ENCODE peak calls at places on chromosomes 16 and 17, in four cellular contexts. G is upper lobe of left lung, U is Panc1, D is HepG2. H is an unnamed sample.

GRCh38 chr17:12667299-12667958 is 1.7 kb downstream of the MYOCD start:
- ATAC-seq in G (no peak), D (peak; percentile 67), U (peak; percentile 71), H (peak; percentile 72)

GRCh38 chr17:35127751-35128514 is 6.5 kb downstream of the FNDC8 start:
- ATAC-seq in U (no peak), G (peak; percentile 54), D (no peak), H (peak; percentile 91)

GRCh38 chr17:80474933-80475915 is 1.2 kb downstream of the NPTX1 start:
- ATAC-seq in U (peak; percentile 28), D (peak; percentile 2), G (no peak), H (peak; percentile 5)

GRCh38 chr16:86038923-86039310 is 140.0 kb downstream of the IRF8 start:
- ATAC-seq in G (no peak), U (no peak), D (no peak), H (no peak)

GRCh38 chr16:89020925-89021595 is 44.1 kb upstream of the CBFA2T3 start:
- ATAC-seq in U (no peak), G (no peak), D (no peak), H (no peak)

GRCh38 chr17:48907713-48908046 is 527 bp upstream of the UBE2Z start:
- ATAC-seq in U (peak; percentile 4), D (no peak), G (no peak), H (no peak)

GRCh38 chr16:2031081-2031577 is 4.4 kb downstream of the NHERF2 start:
- ATAC-seq in D (no peak), G (no peak), U (no peak), H (peak; percentile 2)

GRCh38 chr16:47499080-47499699 is 38.1 kb downstream of the PHKB start:
- ATAC-seq in G (no peak), D (peak; percentile 82), U (no peak), H (no peak)

GRCh38 chr17:51165680-51166197 is 472 bp upstream of the NME2 start:
- ATAC-seq in U (peak; percentile 63), G (peak; percentile 52), D (peak; percentile 55), H (no peak)

GRCh38 chr16:31404353-31405064 is 11.4 kb downstream of the ITGAD start:
- ATAC-seq in U (peak; percentile 87), D (peak; percentile 61), G (no peak), H (peak; percentile 51)

GRCh38 chr16:56371383-56371937 is 53.9 kb downstream of the AMFR start:
- ATAC-seq in D (peak; percentile 39), U (peak; percentile 71), G (no peak), H (no peak)

GRCh38 chr16:24070851-24071250 is 185.3 kb upstream of the CACNG3 start:
- ATAC-seq in G (peak; percentile 76), D (peak; percentile 86), U (peak; percentile 82), H (no peak)

GRCh38 chr17:73729101-73729500 is 84.9 kb upstream of the SDK2 start:
- ATAC-seq in D (no peak), U (no peak), G (no peak), H (no peak)

GRCh38 chr16:56436258-56436657 is 10.9 kb upstream of the AMFR start:
- ATAC-seq in D (no peak), G (no peak), U (no peak), H (no peak)

GRCh38 chr16:84166796-84167695 is 19.8 kb downstream of the TAF1C start:
- ATAC-seq in G (no peak), U (no peak), D (no peak), H (no peak)

GRCh38 chr16:68656771-68657170 is 11.7 kb downstream of the CDH3 start:
- ATAC-seq in U (no peak), D (no peak), G (no peak), H (no peak)

GRCh38 chr17:67281053-67281452 is 36.1 kb upstream of the HELZ start:
- ATAC-seq in U (no peak), D (no peak), G (no peak), H (no peak)

GRCh38 chr17:72305964-72306551 is 185.2 kb downstream of the SOX9 start:
- ATAC-seq in D (no peak), U (no peak), G (no peak), H (no peak)

DNA sequence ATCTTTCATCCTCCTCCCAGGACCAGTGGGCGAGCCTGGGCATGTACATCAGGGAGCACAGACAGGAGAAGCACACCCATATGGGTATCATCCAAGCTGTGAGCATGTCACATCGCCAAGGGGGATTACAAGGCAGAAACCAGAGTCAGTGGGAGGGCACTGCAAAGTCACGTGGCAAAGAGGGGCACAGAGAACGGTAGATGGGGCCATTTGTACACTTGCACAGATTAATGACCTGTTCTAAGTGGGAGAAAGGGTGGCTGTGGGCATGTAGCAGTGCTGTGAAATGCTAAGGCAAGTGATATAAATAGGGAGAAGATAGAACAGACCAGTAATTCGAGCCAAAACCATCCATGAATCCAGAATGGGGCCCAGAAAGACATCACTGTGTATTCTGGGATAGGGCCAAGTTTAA is 265.0 kb downstream of the CPPED1 start:
- ATAC-seq in D (no peak), U (no peak), G (no peak), H (no peak)
- TF ChIP-seq POLR2AphosphoS5 in D (no peak), U (no peak), G (no peak), H (no peak)

GRCh38 chr16:29117631-29118030 is 132.8 kb downstream of the LAT start:
- ATAC-seq in D (no peak), G (no peak), U (no peak), H (no peak)

GRCh38 chr16:29116980-29117379 is 132.1 kb downstream of the LAT start:
- ATAC-seq in U (no peak), G (no peak), D (no peak), H (no peak)

GRCh38 chr16:29111421-29111820 is 126.6 kb downstream of the LAT start:
- ATAC-seq in G (no peak), U (no peak), D (no peak), H (no peak)

DNA sequence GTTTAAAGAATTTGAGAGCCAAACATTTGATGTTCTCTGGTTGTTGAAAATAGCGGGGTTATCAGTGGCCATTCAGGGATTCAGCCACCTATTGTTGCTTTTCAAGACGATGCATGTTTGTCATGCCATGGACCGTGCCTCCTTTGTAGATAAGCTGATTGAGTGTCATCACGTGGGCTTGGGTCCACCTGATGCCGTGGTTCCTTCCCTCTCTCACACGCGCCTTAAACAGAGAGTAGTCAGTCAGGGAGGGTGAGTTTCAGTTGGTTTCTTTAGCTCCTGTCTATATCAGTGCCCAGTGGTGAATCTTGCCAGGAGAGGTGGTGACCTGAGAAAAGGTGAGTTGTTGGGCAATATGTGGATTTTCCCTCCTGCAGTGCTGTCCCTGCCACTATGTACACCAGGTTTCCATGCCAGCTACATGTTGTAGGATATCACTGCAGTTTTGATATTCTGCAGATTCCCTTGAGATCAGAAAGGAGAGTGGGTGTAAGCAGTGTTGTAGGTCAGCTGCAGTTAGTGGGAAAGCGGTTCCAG is 129.7 kb downstream of the LAT start:
- ATAC-seq in G (no peak), U (no peak), D (peak; percentile 17), H (no peak)
- H3K4me1 ChIP-seq in G (no peaks in the 10 kb centered on the region), U (no peaks in the 10 kb centered on the region), D (peaks cover 27% of the 10 kb centered on the region), H (peaks cover 23% of the 10 kb centered on the region)

DNA sequence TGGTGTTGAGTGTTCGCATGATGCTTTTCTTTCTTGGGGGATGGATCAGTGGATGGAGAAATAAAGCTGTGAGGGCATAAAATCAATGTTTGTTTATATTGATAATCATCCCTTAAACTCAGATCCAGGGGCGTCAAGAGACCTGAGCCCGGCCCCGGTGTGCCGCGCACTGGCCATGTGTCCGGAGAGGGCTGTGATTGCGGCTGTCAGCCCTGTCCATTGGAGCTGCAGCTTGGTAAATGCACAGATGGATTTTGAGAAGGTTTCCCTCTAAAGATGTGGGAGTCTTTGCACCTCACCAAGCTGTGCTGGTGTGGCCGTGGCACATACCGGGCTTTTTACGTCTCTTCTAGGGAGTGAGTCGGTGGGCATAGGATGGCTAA is 21.6 kb upstream of the ZNF750 start:
- ATAC-seq in U (no peak), G (no peak), D (no peak), H (no peak)
- TF ChIP-seq CTCF in U (no peak), G (no peak), D (no peak), H (no peak)

GRCh38 chr17:28812136-28812979 is 30.2 kb downstream of the FAM222B start:
- ATAC-seq in U (peak; percentile 98), D (peak; percentile 99), G (peak; percentile 100), H (peak; percentile 99)
- TF ChIP-seq POLR2AphosphoS5 in U (peak; percentile 75), D (peak; percentile 55), G (peak; percentile 44), H (peak; percentile 40)

GRCh38 chr16:81476732-81477131 is 32.1 kb downstream of the CMIP start:
- ATAC-seq in D (no peak), U (no peak), G (no peak), H (no peak)

GRCh38 chr16:81478876-81479496 is 34.4 kb downstream of the CMIP start:
- ATAC-seq in D (no peak), U (no peak), G (no peak), H (peak; percentile 52)

GRCh38 chr16:81480856-81481821 is 36.5 kb downstream of the CMIP start:
- ATAC-seq in U (no peak), G (peak; percentile 84), D (peak; percentile 87), H (peak; percentile 67)

GRCh38 chr16:81473969-81474959 is 29.7 kb downstream of the CMIP start:
- ATAC-seq in G (no peak), U (no peak), D (peak; percentile 15), H (no peak)

GRCh38 chr16:81478294-81478693 is 33.7 kb downstream of the CMIP start:
- ATAC-seq in G (no peak), U (no peak), D (no peak), H (no peak)
- H3K4me1 ChIP-seq in G (peaks cover 84% of the 10 kb centered on the region), U (peaks cover 11% of the 10 kb centered on the region), D (peaks cover 79% of the 10 kb centered on the region), H (peaks cover 74% of the 10 kb centered on the region)

DNA sequence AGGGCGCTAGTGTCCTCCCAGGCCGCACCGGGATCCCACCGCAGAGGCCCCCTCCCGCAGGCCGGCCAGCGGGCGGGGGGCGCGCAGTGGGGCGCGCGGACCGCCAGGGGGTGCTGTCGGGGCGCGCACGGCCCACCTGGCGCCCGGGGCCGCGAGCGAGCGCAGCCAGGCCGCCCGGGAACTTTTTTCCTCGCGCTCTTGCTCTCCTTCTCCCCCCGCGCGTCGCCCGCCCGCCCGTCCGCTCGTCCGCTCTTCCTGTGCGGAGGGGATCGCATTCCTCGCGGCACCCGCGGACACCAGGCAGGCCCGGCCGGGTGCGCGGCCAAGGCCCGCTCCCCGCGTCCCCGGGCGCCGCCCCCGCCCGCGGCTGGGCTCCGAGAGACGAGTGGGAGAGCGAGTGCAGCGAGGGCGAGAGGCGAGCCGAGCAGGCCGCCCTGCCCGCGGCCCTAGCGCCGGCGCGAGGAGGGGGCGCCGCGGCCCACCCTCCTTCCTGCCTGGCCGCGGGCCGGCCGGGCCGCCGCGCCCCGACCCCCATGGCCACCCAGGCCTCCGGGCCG is at the start of gene RAI1:
- ATAC-seq in U (peak; percentile 65), G (peak; percentile 79), D (peak; percentile 68), H (peak; percentile 83)
- TF ChIP-seq CTCF in U (peak; percentile 96), G (peak; percentile 99), D (peak; percentile 64), H (no peak)

GRCh38 chr17:28306954-28307401 is 12.0 kb upstream of the TMEM97 start:
- ATAC-seq in D (no peak), G (no peak), U (no peak), H (no peak)
- TF ChIP-seq POLR2AphosphoS5 in D (no peak), G (no peak), U (no peak), H (no peak)

GRCh38 chr16:3874242-3874641 is 6.3 kb downstream of the CREBBP start:
- ATAC-seq in G (no peak), D (peak; percentile 23), U (no peak), H (no peak)
- H3K4me1 ChIP-seq in G (peaks cover 76% of the 10 kb centered on the region), D (peaks cover 68% of the 10 kb centered on the region), U (peaks cover 71% of the 10 kb centered on the region), H (peaks cover 77% of the 10 kb centered on the region)